ENCODE peak calls at places on chromosomes 5 and 9, in nine cellular contexts. One of them, this sample, is unnamed.

GRCh38 chr9:110886832-110887231 is 151.4 kb downstream of the LPAR1 start:
- DNase-seq in PC-9: no peak
- DNase-seq in RPMI8226: no peak
- DNase-seq in GM20000: no peak
- DNase-seq in NCI-H1417: no peak
- DNase-seq in aorta: no peak
- DNase-seq in fibroblast of mammary gland: peak; percentile 77
- DNase-seq in iPS-NIHi11: no peak
- DNase-seq in foreskin fibroblast: no peak
- DNase-seq in this sample: no peak

GRCh38 chr9:89655990-89656657 is 51.3 kb downstream of the GADD45G start:
- DNase-seq in GM20000: no peak
- DNase-seq in foreskin fibroblast: no peak
- DNase-seq in RPMI8226: no peak
- DNase-seq in NCI-H1417: no peak
- DNase-seq in aorta: no peak
- DNase-seq in iPS-NIHi11: no peak
- DNase-seq in fibroblast of mammary gland: peak; percentile 11
- DNase-seq in PC-9: no peak
- DNase-seq in this sample: no peak

GRCh38 chr5:154779105-154779504 is 23.9 kb downstream of the LARP1 start:
- DNase-seq in iPS-NIHi11: no peak
- DNase-seq in aorta: no peak
- DNase-seq in fibroblast of mammary gland: peak; percentile 95
- DNase-seq in GM20000: no peak
- DNase-seq in PC-9: no peak
- DNase-seq in NCI-H1417: no peak
- DNase-seq in RPMI8226: no peak
- DNase-seq in foreskin fibroblast: peak; percentile 87
- DNase-seq in this sample: no peak

GRCh38 chr5:17325770-17326599 is 108.6 kb downstream of the BASP1 start:
- DNase-seq in NCI-H1417: no peak
- DNase-seq in GM20000: no peak
- DNase-seq in RPMI8226: no peak
- DNase-seq in fibroblast of mammary gland: no peak
- DNase-seq in aorta: no peak
- DNase-seq in PC-9: no peak
- DNase-seq in foreskin fibroblast: no peak
- DNase-seq in iPS-NIHi11: no peak
- DNase-seq in this sample: no peak

GRCh38 chr9:94056442-94056974 is 27.8 kb upstream of the PTPDC1 start:
- DNase-seq in fibroblast of mammary gland: peak; percentile 93
- DNase-seq in PC-9: no peak
- DNase-seq in RPMI8226: no peak
- DNase-seq in NCI-H1417: no peak
- DNase-seq in GM20000: no peak
- DNase-seq in foreskin fibroblast: peak; percentile 82
- DNase-seq in iPS-NIHi11: no peak
- DNase-seq in aorta: no peak
- DNase-seq in this sample: no peak

GRCh38 chr9:80595192-80595591 is 1023.4 kb downstream of the TLE4 start:
- DNase-seq in fibroblast of mammary gland: no peak
- DNase-seq in iPS-NIHi11: no peak
- DNase-seq in PC-9: no peak
- DNase-seq in RPMI8226: no peak
- DNase-seq in NCI-H1417: no peak
- DNase-seq in aorta: no peak
- DNase-seq in GM20000: no peak
- DNase-seq in foreskin fibroblast: no peak
- DNase-seq in this sample: no peak

GRCh38 chr5:105836263-105836662 is 1834.5 kb downstream of the EFNA5 start:
- DNase-seq in aorta: no peak
- DNase-seq in iPS-NIHi11: no peak
- DNase-seq in RPMI8226: no peak
- DNase-seq in GM20000: no peak
- DNase-seq in PC-9: no peak
- DNase-seq in NCI-H1417: no peak
- DNase-seq in foreskin fibroblast: no peak
- DNase-seq in fibroblast of mammary gland: peak; percentile 73
- DNase-seq in this sample: no peak

GRCh38 chr5:65102826-65103673 is 334.3 kb downstream of the CWC27 start:
- DNase-seq in NCI-H1417: peak; percentile 75
- DNase-seq in PC-9: peak; percentile 60
- DNase-seq in aorta: peak; percentile 88
- DNase-seq in RPMI8226: peak; percentile 26
- DNase-seq in iPS-NIHi11: peak; percentile 68
- DNase-seq in GM20000: peak; percentile 80
- DNase-seq in foreskin fibroblast: no peak
- DNase-seq in fibroblast of mammary gland: peak; percentile 62
- DNase-seq in this sample: peak; percentile 64

GRCh38 chr9:76433406-76433805 is 25.6 kb upstream of the GCNT1 start:
- DNase-seq in fibroblast of mammary gland: no peak
- DNase-seq in PC-9: no peak
- DNase-seq in RPMI8226: no peak
- DNase-seq in iPS-NIHi11: no peak
- DNase-seq in NCI-H1417: no peak
- DNase-seq in foreskin fibroblast: no peak
- DNase-seq in GM20000: no peak
- DNase-seq in aorta: no peak
- DNase-seq in this sample: no peak

GRCh38 chr5:170632266-170632984 is 128.6 kb downstream of the KCNIP1 start:
- DNase-seq in NCI-H1417: no peak
- DNase-seq in iPS-NIHi11: peak; percentile 38
- DNase-seq in fibroblast of mammary gland: no peak
- DNase-seq in aorta: no peak
- DNase-seq in PC-9: no peak
- DNase-seq in foreskin fibroblast: no peak
- DNase-seq in RPMI8226: peak; percentile 23
- DNase-seq in GM20000: no peak
- DNase-seq in this sample: peak; percentile 27

GRCh38 chr5:392431-392988 is 50.5 kb upstream of the EXOC3 start:
- DNase-seq in foreskin fibroblast: no peak
- DNase-seq in iPS-NIHi11: no peak
- DNase-seq in fibroblast of mammary gland: no peak
- DNase-seq in PC-9: no peak
- DNase-seq in RPMI8226: no peak
- DNase-seq in GM20000: peak; percentile 90
- DNase-seq in NCI-H1417: no peak
- DNase-seq in aorta: peak; percentile 53
- DNase-seq in this sample: peak; percentile 40

This sample was measured in NAMALWA.